ENCODE peak calls at places on chromosomes 2 and 18, in eight cellular contexts. I is NCI-H2081; E is NCI-H1092; A is T-helper 9 cell; S is GM23248; T is Jurkat, Clone E6-1; K is T-helper 1 cell; V is ACHN. P is an unnamed sample.

GRCh38 chr18:43882358-43882757 is 605.1 kb upstream of the SYT4 start:
- DNase-seq in I (no peak), E (no peak), A (no peak), S (no peak), T (no peak), K (no peak), V (no peak), P (no peak)

GRCh38 chr2:60742419-60742818 is 13.6 kb upstream of the PAPOLG start:
- DNase-seq in I (peak; percentile 39), E (no peak), A (no peak), S (no peak), T (no peak), K (no peak), V (no peak), P (no peak)

GRCh38 chr2:143907801-143908200 is 612.1 kb downstream of the ZEB2 start:
- DNase-seq in I (no peak), E (no peak), A (no peak), S (peak; percentile 48), T (no peak), K (no peak), V (no peak), P (no peak)

GRCh38 chr2:97761192-97761591 is 47.8 kb downstream of the ZAP70 start:
- DNase-seq in I (no peak), E (no peak), A (peak; percentile 46), S (no peak), T (no peak), K (peak; percentile 59), V (no peak), P (peak; percentile 50)

GRCh38 chr2:18159899-18160298 is 281.4 kb downstream of the KCNS3 start:
- DNase-seq in I (no peak), E (no peak), A (no peak), S (no peak), T (no peak), K (no peak), V (no peak), P (no peak)

GRCh38 chr2:3974765-3975164 is 271.4 kb downstream of the DCDC2C start:
- DNase-seq in I (no peak), E (no peak), A (no peak), S (no peak), T (no peak), K (no peak), V (no peak), P (no peak)

GRCh38 chr2:100707016-100707947 is 112.7 kb upstream of the NPAS2 start:
- DNase-seq in I (no peak), E (no peak), A (no peak), S (no peak), T (peak; percentile 22), K (no peak), V (no peak), P (no peak)

GRCh38 chr2:177651833-177652232 is 259.3 kb downstream of the AGPS start:
- DNase-seq in I (no peak), E (no peak), A (no peak), S (no peak), T (no peak), K (no peak), V (no peak), P (no peak)

GRCh38 chr2:165582409-165582808 is 112.9 kb downstream of the CSRNP3 start:
- DNase-seq in I (no peak), E (no peak), A (no peak), S (peak; percentile 58), T (no peak), K (no peak), V (no peak), P (no peak)

GRCh38 chr18:53698907-53699306 is 525.6 kb downstream of the MBD2 start:
- DNase-seq in I (peak; percentile 25), E (peak; percentile 65), A (no peak), S (peak; percentile 64), T (no peak), K (no peak), V (peak; percentile 55), P (no peak)

GRCh38 chr2:20422679-20423271 is 24.1 kb upstream of the RHOB start:
- DNase-seq in I (peak; percentile 27), E (no peak), A (no peak), S (peak; percentile 42), T (peak; percentile 5), K (peak; percentile 52), V (peak; percentile 30), P (no peak)

GRCh38 chr2:173555833-173556232 is 201.2 kb downstream of the CDCA7 start:
- DNase-seq in I (peak; percentile 66), E (peak; percentile 8), A (no peak), S (no peak), T (no peak), K (no peak), V (peak; percentile 24), P (no peak)

GRCh38 chr18:6997802-6998201 is 119.8 kb downstream of the LAMA1 start:
- DNase-seq in I (no peak), E (no peak), A (no peak), S (peak; percentile 44), T (no peak), K (no peak), V (no peak), P (no peak)

GRCh38 chr2:72770879-72771461 is 54.9 kb downstream of the EXOC6B start:
- DNase-seq in I (peak; percentile 44), E (peak; percentile 49), A (peak; percentile 31), S (peak; percentile 80), T (peak; percentile 71), K (peak; percentile 57), V (peak; percentile 79), P (peak; percentile 26)

GRCh38 chr2:119586085-119586484 is 41.8 kb downstream of the CFAP221 start:
- DNase-seq in I (no peak), E (no peak), A (no peak), S (no peak), T (no peak), K (no peak), V (no peak), P (no peak)

GRCh38 chr2:67394734-67395133 is 2.4 kb upstream of the ETAA1 start:
- DNase-seq in I (no peak), E (no peak), A (no peak), S (peak; percentile 82), T (no peak), K (no peak), V (peak; percentile 71), P (no peak)

GRCh38 chr2:158777077-158777476 is 18.0 kb upstream of the DAPL1 start:
- DNase-seq in I (no peak), E (no peak), A (no peak), S (no peak), T (no peak), K (no peak), V (no peak), P (no peak)

GRCh38 chr2:177332041-177332991 is 60.3 kb upstream of the AGPS start:
- DNase-seq in I (peak; percentile 73), E (no peak), A (no peak), S (peak; percentile 87), T (peak; percentile 74), K (peak; percentile 73), V (peak; percentile 85), P (peak; percentile 36)

GRCh38 chr2:69936913-69937312 is 22.0 kb downstream of the MXD1 start:
- DNase-seq in I (no peak), E (no peak), A (no peak), S (no peak), T (no peak), K (no peak), V (no peak), P (no peak)

GRCh38 chr2:178016612-178017011 is 56.0 kb downstream of the PDE11A start:
- DNase-seq in I (no peak), E (no peak), A (no peak), S (no peak), T (no peak), K (no peak), V (no peak), P (no peak)

GRCh38 chr2:241041557-241042158 is 43.2 kb downstream of the SNED1 start:
- DNase-seq in I (peak; percentile 27), E (no peak), A (no peak), S (no peak), T (no peak), K (peak; percentile 13), V (no peak), P (no peak)

GRCh38 chr2:239839306-239839705 is 185.8 kb downstream of the NDUFA10 start:
- DNase-seq in I (no peak), E (no peak), A (no peak), S (no peak), T (no peak), K (no peak), V (no peak), P (no peak)

GRCh38 chr2:148971547-148971946 is 67.0 kb upstream of the LYPD6B start:
- DNase-seq in I (no peak), E (no peak), A (no peak), S (no peak), T (no peak), K (no peak), V (no peak), P (no peak)

GRCh38 chr2:177888581-177888980 is 184.0 kb downstream of the PDE11A start:
- DNase-seq in I (no peak), E (no peak), A (no peak), S (no peak), T (no peak), K (no peak), V (no peak), P (no peak)

GRCh38 chr2:47189635-47190034 is 34.5 kb upstream of the STPG4 start:
- DNase-seq in I (no peak), E (no peak), A (no peak), S (peak; percentile 95), T (no peak), K (no peak), V (peak; percentile 56), P (no peak)

GRCh38 chr2:66534461-66534860 is 99.5 kb downstream of the MEIS1 start:
- DNase-seq in I (no peak), E (no peak), A (no peak), S (no peak), T (no peak), K (no peak), V (peak; percentile 35), P (no peak)